ENCODE peak calls at places on chromosomes 11 and 22, in seven cellular contexts. One of them, this sample, is unnamed.

GRCh38 chr22:45859231-45860161 is 117.5 kb downstream of the WNT7B start:
- DNase-seq in activated naive CD8-positive, alpha-beta T cell treated with anti-CD3 and anti-CD28 coated beads, Interleukin-2, amount 50 U/mL, for 24 hours: no peak
- DNase-seq in Calu3: peak
- DNase-seq in HTR-8/SVneo: no peak
- DNase-seq in CD8-positive, alpha-beta memory T cell: no peak
- DNase-seq in activated T-cell treated with anti-CD3 and anti-CD28 coated beads, Interleukin-2, amount 50 U/mL, for 1 hour: no peak
- DNase-seq in activated CD4-positive, CD25-positive, alpha-beta regulatory T cell: no peak
- DNase-seq in this sample: no peak

GRCh38 chr22:36419177-36419911 is 31.6 kb upstream of the MYH9 start:
- DNase-seq in HTR-8/SVneo: no peak
- DNase-seq in activated CD4-positive, CD25-positive, alpha-beta regulatory T cell: no peak
- DNase-seq in CD8-positive, alpha-beta memory T cell: no peak
- DNase-seq in activated naive CD8-positive, alpha-beta T cell treated with anti-CD3 and anti-CD28 coated beads, Interleukin-2, amount 50 U/mL, for 24 hours: no peak
- DNase-seq in Calu3: no peak
- DNase-seq in activated T-cell treated with anti-CD3 and anti-CD28 coated beads, Interleukin-2, amount 50 U/mL, for 1 hour: no peak
- DNase-seq in this sample: peak

GRCh38 chr11:17559341-17560087 is 12.5 kb downstream of the OTOG start:
- DNase-seq in Calu3: no peak
- DNase-seq in CD8-positive, alpha-beta memory T cell: no peak
- DNase-seq in HTR-8/SVneo: no peak
- DNase-seq in activated naive CD8-positive, alpha-beta T cell treated with anti-CD3 and anti-CD28 coated beads, Interleukin-2, amount 50 U/mL, for 24 hours: no peak
- DNase-seq in activated CD4-positive, CD25-positive, alpha-beta regulatory T cell: no peak
- DNase-seq in activated T-cell treated with anti-CD3 and anti-CD28 coated beads, Interleukin-2, amount 50 U/mL, for 1 hour: no peak
- DNase-seq in this sample: no peak

GRCh38 chr11:117000039-117000740 is 98.0 kb downstream of the SIK3 start:
- DNase-seq in HTR-8/SVneo: no peak
- DNase-seq in Calu3: no peak
- DNase-seq in activated T-cell treated with anti-CD3 and anti-CD28 coated beads, Interleukin-2, amount 50 U/mL, for 1 hour: no peak
- DNase-seq in activated naive CD8-positive, alpha-beta T cell treated with anti-CD3 and anti-CD28 coated beads, Interleukin-2, amount 50 U/mL, for 24 hours: no peak
- DNase-seq in activated CD4-positive, CD25-positive, alpha-beta regulatory T cell: no peak
- DNase-seq in CD8-positive, alpha-beta memory T cell: no peak
- DNase-seq in this sample: no peak

GRCh38 chr11:130908770-130909625 is 7.3 kb downstream of the SNX19 start:
- DNase-seq in activated CD4-positive, CD25-positive, alpha-beta regulatory T cell: no peak
- DNase-seq in HTR-8/SVneo: no peak
- DNase-seq in CD8-positive, alpha-beta memory T cell: no peak
- DNase-seq in Calu3: no peak
- DNase-seq in activated T-cell treated with anti-CD3 and anti-CD28 coated beads, Interleukin-2, amount 50 U/mL, for 1 hour: no peak
- DNase-seq in activated naive CD8-positive, alpha-beta T cell treated with anti-CD3 and anti-CD28 coated beads, Interleukin-2, amount 50 U/mL, for 24 hours: no peak
- DNase-seq in this sample: no peak

GRCh38 chr11:66950113-66950535 is 8.1 kb downstream of the PC start:
- DNase-seq in activated naive CD8-positive, alpha-beta T cell treated with anti-CD3 and anti-CD28 coated beads, Interleukin-2, amount 50 U/mL, for 24 hours: peak
- DNase-seq in CD8-positive, alpha-beta memory T cell: no peak
- DNase-seq in activated CD4-positive, CD25-positive, alpha-beta regulatory T cell: no peak
- DNase-seq in activated T-cell treated with anti-CD3 and anti-CD28 coated beads, Interleukin-2, amount 50 U/mL, for 1 hour: no peak
- DNase-seq in HTR-8/SVneo: peak
- DNase-seq in Calu3: peak
- DNase-seq in this sample: peak

GRCh38 chr22:41261541-41262249 is 21.0 kb upstream of the CHADL start:
- DNase-seq in activated naive CD8-positive, alpha-beta T cell treated with anti-CD3 and anti-CD28 coated beads, Interleukin-2, amount 50 U/mL, for 24 hours: no peak
- DNase-seq in activated CD4-positive, CD25-positive, alpha-beta regulatory T cell: no peak
- DNase-seq in CD8-positive, alpha-beta memory T cell: no peak
- DNase-seq in Calu3: no peak
- DNase-seq in activated T-cell treated with anti-CD3 and anti-CD28 coated beads, Interleukin-2, amount 50 U/mL, for 1 hour: no peak
- DNase-seq in HTR-8/SVneo: no peak
- DNase-seq in this sample: no peak

GRCh38 chr11:61716478-61717285 is 35.8 kb upstream of the MYRF start:
- DNase-seq in Calu3: peak
- DNase-seq in HTR-8/SVneo: no peak
- DNase-seq in activated CD4-positive, CD25-positive, alpha-beta regulatory T cell: no peak
- DNase-seq in activated naive CD8-positive, alpha-beta T cell treated with anti-CD3 and anti-CD28 coated beads, Interleukin-2, amount 50 U/mL, for 24 hours: no peak
- DNase-seq in CD8-positive, alpha-beta memory T cell: no peak
- DNase-seq in activated T-cell treated with anti-CD3 and anti-CD28 coated beads, Interleukin-2, amount 50 U/mL, for 1 hour: no peak
- DNase-seq in this sample: no peak

This sample was measured in SW480.